ENCODE peak calls at places on chromosome 1, in seven cellular contexts. D, M, L, P, R, K and Q are unnamed samples.

GRCh38 chr1:174535207-174535606 is 87.4 kb downstream of the GPR52 start:
- DNase-seq in M (no peak), K (peak; percentile 44), L (no peak), P (peak; percentile 56), R (no peak), D (no peak), Q (no peak)

GRCh38 chr1:184483101-184483813 is 96.4 kb downstream of the C1orf21 start:
- DNase-seq in K (peak; percentile 68), M (no peak), P (peak; percentile 83), L (no peak), R (no peak), D (no peak), Q (no peak)

GRCh38 chr1:55472784-55473183 is 257.6 kb upstream of the USP24 start:
- DNase-seq in R (no peak), L (no peak), K (peak; percentile 60), M (peak; percentile 77), P (peak; percentile 31), D (peak; percentile 30), Q (no peak)

GRCh38 chr1:75712306-75712705 is 12.2 kb upstream of the ACADM start:
- DNase-seq in M (no peak), D (no peak), R (no peak), L (no peak), K (peak; percentile 6), P (no peak), Q (no peak)

GRCh38 chr1:73662526-73662925 is 535.5 kb downstream of the LRRIQ3 start:
- DNase-seq in P (no peak), M (no peak), K (no peak), D (no peak), L (no peak), R (no peak), Q (no peak)

GRCh38 chr1:180594723-180595122 is 36.0 kb downstream of the OVAAL start:
- DNase-seq in L (no peak), K (peak; percentile 27), R (no peak), D (peak; percentile 28), P (no peak), M (no peak), Q (no peak)

GRCh38 chr1:36987276-36987675 is 47.0 kb downstream of the GRIK3 start:
- DNase-seq in P (no peak), R (no peak), D (no peak), M (no peak), K (no peak), L (no peak), Q (no peak)

GRCh38 chr1:14791611-14792010 is 193.1 kb downstream of the KAZN start:
- DNase-seq in P (no peak), D (no peak), L (no peak), M (no peak), K (no peak), R (no peak), Q (no peak)

GRCh38 chr1:41540886-41541591 is 56.6 kb upstream of the EDN2 start:
- DNase-seq in L (peak; percentile 1), K (peak; percentile 56), D (no peak), R (no peak), M (no peak), P (peak; percentile 52), Q (no peak)

GRCh38 chr1:56578963-56579875 is at the start of gene PLPP3:
- DNase-seq in K (peak; percentile 95), L (peak; percentile 52), R (peak; percentile 60), D (peak; percentile 85), P (peak; percentile 94), M (peak; percentile 92), Q (no peak)